ENCODE peak calls at places on chromosomes 7 and 10, in five cellular contexts. One of them, this sample, is unnamed.

GRCh38 chr10:132901351-132901750 is 41.0 kb downstream of the CFAP46 start:
- DNase-seq in activated B cell treated with CpG ODN at 0.5 μM for 24 hours: no peak
- DNase-seq in OCI-LY7: no peak
- DNase-seq in HCT116: no peak
- DNase-seq in tibial nerve: no peak
- DNase-seq in this sample: no peak

GRCh38 chr10:11678074-11678793 is 63.9 kb upstream of the ECHDC3 start:
- DNase-seq in tibial nerve: no peak
- DNase-seq in OCI-LY7: peak
- DNase-seq in activated B cell treated with CpG ODN at 0.5 μM for 24 hours: peak
- DNase-seq in HCT116: no peak
- DNase-seq in this sample: peak

GRCh38 chr10:3588816-3589215 is 196.2 kb downstream of the KLF6 start:
- DNase-seq in activated B cell treated with CpG ODN at 0.5 μM for 24 hours: no peak
- DNase-seq in OCI-LY7: no peak
- DNase-seq in HCT116: no peak
- DNase-seq in tibial nerve: no peak
- DNase-seq in this sample: no peak

GRCh38 chr7:35424869-35425495 is 171.1 kb upstream of the TBX20 start:
- DNase-seq in HCT116: peak
- DNase-seq in tibial nerve: peak
- DNase-seq in OCI-LY7: peak
- DNase-seq in activated B cell treated with CpG ODN at 0.5 μM for 24 hours: peak
- DNase-seq in this sample: no peak

GRCh38 chr10:132444877-132445351 is 47.9 kb downstream of the PWWP2B start:
- DNase-seq in OCI-LY7: no peak
- DNase-seq in tibial nerve: no peak
- DNase-seq in activated B cell treated with CpG ODN at 0.5 μM for 24 hours: no peak
- DNase-seq in HCT116: no peak
- DNase-seq in this sample: no peak

GRCh38 chr10:98006266-98006665 is 24.2 kb downstream of the CRTAC1 start:
- DNase-seq in activated B cell treated with CpG ODN at 0.5 μM for 24 hours: no peak
- DNase-seq in tibial nerve: no peak
- DNase-seq in OCI-LY7: no peak
- DNase-seq in HCT116: no peak
- DNase-seq in this sample: no peak

GRCh38 chr7:67809586-67809985 is 813.0 kb downstream of the TYW1 start:
- DNase-seq in activated B cell treated with CpG ODN at 0.5 μM for 24 hours: no peak
- DNase-seq in OCI-LY7: no peak
- DNase-seq in HCT116: no peak
- DNase-seq in tibial nerve: no peak
- DNase-seq in this sample: no peak

GRCh38 chr10:1206101-1206500 is 149.9 kb downstream of the WDR37 start:
- DNase-seq in activated B cell treated with CpG ODN at 0.5 μM for 24 hours: no peak
- DNase-seq in tibial nerve: no peak
- DNase-seq in OCI-LY7: no peak
- DNase-seq in HCT116: no peak
- DNase-seq in this sample: no peak

GRCh38 chr7:50591098-50591479 is 25.9 kb upstream of the DDC start:
- DNase-seq in OCI-LY7: no peak
- DNase-seq in tibial nerve: no peak
- DNase-seq in HCT116: no peak
- DNase-seq in activated B cell treated with CpG ODN at 0.5 μM for 24 hours: no peak
- DNase-seq in this sample: no peak

GRCh38 chr10:61283066-61283465 is 170.1 kb downstream of the TMEM26 start:
- DNase-seq in HCT116: no peak
- DNase-seq in tibial nerve: no peak
- DNase-seq in activated B cell treated with CpG ODN at 0.5 μM for 24 hours: no peak
- DNase-seq in OCI-LY7: no peak
- DNase-seq in this sample: no peak

GRCh38 chr7:112994666-112995065 is 92.0 kb downstream of the GPR85 start:
- DNase-seq in activated B cell treated with CpG ODN at 0.5 μM for 24 hours: no peak
- DNase-seq in tibial nerve: no peak
- DNase-seq in HCT116: no peak
- DNase-seq in OCI-LY7: no peak
- DNase-seq in this sample: no peak

GRCh38 chr7:149501651-149502050 is 4.0 kb upstream of the ZNF746 start:
- DNase-seq in HCT116: no peak
- DNase-seq in OCI-LY7: no peak
- DNase-seq in tibial nerve: no peak
- DNase-seq in activated B cell treated with CpG ODN at 0.5 μM for 24 hours: no peak
- DNase-seq in this sample: no peak
- TF ChIP-seq CTCF in HCT116: no peak
- TF ChIP-seq CTCF in OCI-LY7: no peak
- TF ChIP-seq CTCF in tibial nerve: no peak
- TF ChIP-seq CTCF in activated B cell treated with CpG ODN at 0.5 μM for 24 hours: no peak
- TF ChIP-seq CTCF in this sample: no peak

GRCh38 chr10:17805921-17806577 is 3.1 kb upstream of the MRC1 start:
- DNase-seq in tibial nerve: no peak
- DNase-seq in OCI-LY7: peak
- DNase-seq in HCT116: peak
- DNase-seq in activated B cell treated with CpG ODN at 0.5 μM for 24 hours: no peak
- DNase-seq in this sample: no peak
- TF ChIP-seq CTCF in tibial nerve: no peak
- TF ChIP-seq CTCF in OCI-LY7: peak
- TF ChIP-seq CTCF in HCT116: peak
- TF ChIP-seq CTCF in activated B cell treated with CpG ODN at 0.5 μM for 24 hours: no peak
- TF ChIP-seq CTCF in this sample: peak

GRCh38 chr10:104406715-104407517 is 53.3 kb downstream of the CFAP58 start:
- DNase-seq in activated B cell treated with CpG ODN at 0.5 μM for 24 hours: no peak
- DNase-seq in HCT116: peak
- DNase-seq in tibial nerve: no peak
- DNase-seq in OCI-LY7: peak
- DNase-seq in this sample: no peak
- TF ChIP-seq CTCF in activated B cell treated with CpG ODN at 0.5 μM for 24 hours: no peak
- TF ChIP-seq CTCF in HCT116: peak
- TF ChIP-seq CTCF in tibial nerve: peak
- TF ChIP-seq CTCF in OCI-LY7: peak
- TF ChIP-seq CTCF in this sample: peak

GRCh38 chr7:132243463-132243862 is 332.8 kb downstream of the PLXNA4 start:
- DNase-seq in tibial nerve: no peak
- DNase-seq in activated B cell treated with CpG ODN at 0.5 μM for 24 hours: no peak
- DNase-seq in HCT116: no peak
- DNase-seq in OCI-LY7: no peak
- DNase-seq in this sample: no peak

GRCh38 chr7:132239422-132239994 is 336.8 kb downstream of the PLXNA4 start:
- DNase-seq in activated B cell treated with CpG ODN at 0.5 μM for 24 hours: no peak
- DNase-seq in OCI-LY7: no peak
- DNase-seq in HCT116: no peak
- DNase-seq in tibial nerve: no peak
- DNase-seq in this sample: no peak

GRCh38 chr7:132240821-132241422 is 335.3 kb downstream of the PLXNA4 start:
- DNase-seq in OCI-LY7: no peak
- DNase-seq in HCT116: no peak
- DNase-seq in activated B cell treated with CpG ODN at 0.5 μM for 24 hours: no peak
- DNase-seq in tibial nerve: no peak
- DNase-seq in this sample: no peak

GRCh38 chr7:132242192-132242812 is 334.0 kb downstream of the PLXNA4 start:
- DNase-seq in OCI-LY7: no peak
- DNase-seq in tibial nerve: no peak
- DNase-seq in activated B cell treated with CpG ODN at 0.5 μM for 24 hours: no peak
- DNase-seq in HCT116: no peak
- DNase-seq in this sample: no peak

DNA sequence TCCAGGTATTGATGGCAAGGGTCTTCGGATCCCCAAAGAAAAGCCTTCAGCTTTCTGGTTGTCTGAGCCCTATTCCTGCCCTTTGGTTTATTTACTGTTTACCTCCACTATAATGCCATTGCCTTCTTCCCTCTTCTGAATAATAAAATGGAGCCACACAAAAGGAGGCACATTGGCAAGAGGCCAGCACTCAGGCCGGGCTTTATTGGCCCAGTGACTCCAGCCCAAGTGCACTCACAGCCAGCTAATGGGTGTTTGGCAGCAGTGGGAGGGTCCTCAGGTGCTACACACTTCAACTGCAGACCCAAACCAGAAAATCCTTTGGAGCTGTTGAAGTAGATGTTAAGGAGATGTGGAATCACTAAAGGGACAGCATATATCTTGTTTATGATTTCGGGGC is 336.0 kb downstream of the PLXNA4 start:
- DNase-seq in OCI-LY7: no peak
- DNase-seq in HCT116: no peak
- DNase-seq in tibial nerve: no peak
- DNase-seq in activated B cell treated with CpG ODN at 0.5 μM for 24 hours: no peak
- DNase-seq in this sample: no peak
- TF ChIP-seq CTCF in OCI-LY7: no peak
- TF ChIP-seq CTCF in HCT116: no peak
- TF ChIP-seq CTCF in tibial nerve: no peak
- TF ChIP-seq CTCF in activated B cell treated with CpG ODN at 0.5 μM for 24 hours: no peak
- TF ChIP-seq CTCF in this sample: no peak

GRCh38 chr10:31884386-31884785 is 44.2 kb downstream of the ARHGAP12 start:
- DNase-seq in OCI-LY7: no peak
- DNase-seq in activated B cell treated with CpG ODN at 0.5 μM for 24 hours: no peak
- DNase-seq in HCT116: no peak
- DNase-seq in tibial nerve: no peak
- DNase-seq in this sample: no peak
- TF ChIP-seq CTCF in OCI-LY7: no peak
- TF ChIP-seq CTCF in activated B cell treated with CpG ODN at 0.5 μM for 24 hours: no peak
- TF ChIP-seq CTCF in HCT116: no peak
- TF ChIP-seq CTCF in tibial nerve: no peak
- TF ChIP-seq CTCF in this sample: no peak